ENCODE peak calls at places on chromosomes 16 and 17, in ten cellular contexts. P is GM19239, F is HTR-8/SVneo, X is omental fat pad, K is ecto neural progenitor cell, I is GM12878, E is amniotic epithelial cell, U is NCI-H226, Q is T1000, B is NCI-H2081. N is an unnamed sample.

GRCh38 chr16:72990571-72990970 is 57.4 kb downstream of the ZFHX3 start:
- DNase-seq in I (no peak), K (no peak), F (no peak), B (no peak), E (no peak), U (no peak), P (no peak), X (no peak), Q (no peak), N (no peak)

GRCh38 chr16:68115851-68116250 is 30.7 kb downstream of the NFATC3 start:
- DNase-seq in B (no peak), I (no peak), E (no peak), F (no peak), Q (no peak), K (no peak), P (no peak), U (no peak), X (no peak), N (no peak)

GRCh38 chr16:77599793-77600415 is 122.4 kb upstream of the NUDT7 start:
- DNase-seq in F (peak), B (peak), P (peak), U (peak), X (no peak), E (peak), K (no peak), I (no peak), Q (no peak), N (peak)

GRCh38 chr17:18946536-18946935 is 5.4 kb upstream of the SLC5A10 start:
- DNase-seq in K (no peak), F (no peak), I (no peak), X (no peak), E (peak), B (no peak), Q (no peak), P (no peak), U (peak), N (no peak)

GRCh38 chr17:63490858-63491400 is 14.1 kb downstream of the ACE start:
- DNase-seq in P (no peak), I (no peak), U (no peak), X (no peak), Q (no peak), B (no peak), K (no peak), F (no peak), E (no peak), N (no peak)

GRCh38 chr17:17740627-17741237 is 59.5 kb downstream of the RAI1 start:
- DNase-seq in Q (no peak), F (no peak), B (no peak), K (peak), E (no peak), I (no peak), P (no peak), X (no peak), U (no peak), N (peak)

GRCh38 chr16:50270510-50271147 is 4.3 kb downstream of the ADCY7 start:
- DNase-seq in K (no peak), F (no peak), U (no peak), B (no peak), P (no peak), Q (no peak), X (no peak), I (no peak), E (peak), N (no peak)

GRCh38 chr17:69358688-69359596 is 32.0 kb upstream of the ABCA5 start:
- DNase-seq in K (peak), F (no peak), U (no peak), Q (no peak), P (no peak), I (peak), X (no peak), B (peak), E (peak), N (peak)

GRCh38 chr17:45784583-45785372 is 658 bp downstream of the CRHR1 start:
- DNase-seq in K (peak), F (peak), B (peak), Q (no peak), X (no peak), I (no peak), E (no peak), P (peak), U (no peak), N (peak)